ENCODE peak calls at places on chromosomes 7 and 10, in eight cellular contexts. One of them, this sample, is unnamed.
A peak's percentile ranks its signal among the peaks of the same experiment; 100 is the strongest.

GRCh38 chr10:60726253-60726652 is 52.0 kb upstream of the CDK1 start:
- DNase-seq in fibroblast of lung: no peak
- DNase-seq in coronary artery: no peak
- DNase-seq in esophagus muscularis mucosa: no peak
- DNase-seq in MM.1S: no peak
- DNase-seq in GM10248: no peak
- DNase-seq in spleen: no peak
- DNase-seq in lung: no peak
- DNase-seq in this sample: no peak

GRCh38 chr10:29841724-29842649 is 207.2 kb upstream of the SVIL start:
- DNase-seq in fibroblast of lung: peak; percentile 67
- DNase-seq in spleen: no peak
- DNase-seq in esophagus muscularis mucosa: no peak
- DNase-seq in MM.1S: no peak
- DNase-seq in coronary artery: peak; percentile 81
- DNase-seq in GM10248: no peak
- DNase-seq in lung: peak; percentile 54
- DNase-seq in this sample: no peak

GRCh38 chr10:16887565-16887964 is 70.3 kb upstream of the RSU1 start:
- DNase-seq in esophagus muscularis mucosa: no peak
- DNase-seq in coronary artery: no peak
- DNase-seq in MM.1S: no peak
- DNase-seq in lung: no peak
- DNase-seq in GM10248: no peak
- DNase-seq in fibroblast of lung: peak; percentile 81
- DNase-seq in spleen: no peak
- DNase-seq in this sample: no peak

GRCh38 chr7:105874055-105874454 is 2.3 kb downstream of the ATXN7L1 start:
- DNase-seq in GM10248: no peak
- DNase-seq in coronary artery: no peak
- DNase-seq in esophagus muscularis mucosa: no peak
- DNase-seq in spleen: no peak
- DNase-seq in fibroblast of lung: no peak
- DNase-seq in MM.1S: no peak
- DNase-seq in lung: no peak
- DNase-seq in this sample: no peak

GRCh38 chr7:38574121-38574520 is 57.1 kb downstream of the AMPH start:
- DNase-seq in fibroblast of lung: peak; percentile 62
- DNase-seq in coronary artery: no peak
- DNase-seq in spleen: no peak
- DNase-seq in lung: no peak
- DNase-seq in GM10248: no peak
- DNase-seq in MM.1S: no peak
- DNase-seq in esophagus muscularis mucosa: no peak
- DNase-seq in this sample: no peak

GRCh38 chr7:50164552-50165220 is 71.6 kb upstream of the ZPBP start:
- DNase-seq in fibroblast of lung: no peak
- DNase-seq in esophagus muscularis mucosa: peak; percentile 55
- DNase-seq in lung: no peak
- DNase-seq in spleen: no peak
- DNase-seq in GM10248: no peak
- DNase-seq in MM.1S: no peak
- DNase-seq in coronary artery: no peak
- DNase-seq in this sample: no peak

GRCh38 chr10:113100299-113100680 is 150.2 kb downstream of the TCF7L2 start:
- DNase-seq in spleen: no peak
- DNase-seq in esophagus muscularis mucosa: no peak
- DNase-seq in GM10248: no peak
- DNase-seq in lung: no peak
- DNase-seq in fibroblast of lung: no peak
- DNase-seq in MM.1S: no peak
- DNase-seq in coronary artery: no peak
- DNase-seq in this sample: no peak

GRCh38 chr10:43203491-43204393 is 63.1 kb downstream of the RASGEF1A start:
- DNase-seq in MM.1S: no peak
- DNase-seq in esophagus muscularis mucosa: no peak
- DNase-seq in lung: no peak
- DNase-seq in fibroblast of lung: no peak
- DNase-seq in spleen: peak; percentile 85
- DNase-seq in GM10248: no peak
- DNase-seq in coronary artery: no peak
- DNase-seq in this sample: peak; percentile 18

GRCh38 chr7:158646766-158647474 is 57.7 kb downstream of the NCAPG2 start:
- DNase-seq in GM10248: no peak
- DNase-seq in esophagus muscularis mucosa: no peak
- DNase-seq in fibroblast of lung: no peak
- DNase-seq in lung: no peak
- DNase-seq in MM.1S: peak; percentile 30
- DNase-seq in spleen: no peak
- DNase-seq in coronary artery: no peak
- DNase-seq in this sample: no peak

GRCh38 chr7:106767498-106768323 is 97.4 kb upstream of the PIK3CG start:
- DNase-seq in GM10248: no peak
- DNase-seq in MM.1S: peak; percentile 93
- DNase-seq in lung: no peak
- DNase-seq in fibroblast of lung: peak; percentile 41
- DNase-seq in esophagus muscularis mucosa: no peak
- DNase-seq in coronary artery: no peak
- DNase-seq in spleen: no peak
- DNase-seq in this sample: no peak

GRCh38 chr10:79059859-79060379 is 8.8 kb upstream of the ZMIZ1 start:
- DNase-seq in GM10248: no peak
- DNase-seq in fibroblast of lung: no peak
- DNase-seq in lung: no peak
- DNase-seq in esophagus muscularis mucosa: no peak
- DNase-seq in spleen: peak; percentile 33
- DNase-seq in coronary artery: peak; percentile 65
- DNase-seq in MM.1S: no peak
- DNase-seq in this sample: no peak

GRCh38 chr10:43273543-43273942 is 6.7 kb upstream of the RASGEF1A start:
- DNase-seq in coronary artery: peak; percentile 60
- DNase-seq in fibroblast of lung: no peak
- DNase-seq in GM10248: no peak
- DNase-seq in MM.1S: no peak
- DNase-seq in lung: no peak
- DNase-seq in esophagus muscularis mucosa: no peak
- DNase-seq in spleen: peak; percentile 58
- DNase-seq in this sample: no peak

GRCh38 chr10:108090476-108091215 is 926.1 kb upstream of the SORCS1 start:
- DNase-seq in MM.1S: no peak
- DNase-seq in coronary artery: no peak
- DNase-seq in esophagus muscularis mucosa: no peak
- DNase-seq in spleen: peak; percentile 55
- DNase-seq in fibroblast of lung: no peak
- DNase-seq in GM10248: no peak
- DNase-seq in lung: no peak
- DNase-seq in this sample: no peak

GRCh38 chr10:3485287-3485686 is 299.7 kb downstream of the KLF6 start:
- DNase-seq in fibroblast of lung: no peak
- DNase-seq in lung: no peak
- DNase-seq in MM.1S: no peak
- DNase-seq in esophagus muscularis mucosa: no peak
- DNase-seq in spleen: no peak
- DNase-seq in coronary artery: no peak
- DNase-seq in GM10248: no peak
- DNase-seq in this sample: no peak

GRCh38 chr10:3482200-3482993 is 302.6 kb downstream of the KLF6 start:
- DNase-seq in MM.1S: no peak
- DNase-seq in coronary artery: peak; percentile 80
- DNase-seq in spleen: no peak
- DNase-seq in esophagus muscularis mucosa: no peak
- DNase-seq in fibroblast of lung: peak; percentile 96
- DNase-seq in lung: peak; percentile 56
- DNase-seq in GM10248: peak; percentile 43
- DNase-seq in this sample: no peak

GRCh38 chr10:3484306-3485187 is 300.5 kb downstream of the KLF6 start:
- DNase-seq in spleen: no peak
- DNase-seq in lung: no peak
- DNase-seq in coronary artery: no peak
- DNase-seq in esophagus muscularis mucosa: no peak
- DNase-seq in fibroblast of lung: peak; percentile 33
- DNase-seq in GM10248: peak; percentile 48
- DNase-seq in MM.1S: no peak
- DNase-seq in this sample: no peak

GRCh38 chr10:3487228-3487627 is 297.8 kb downstream of the KLF6 start:
- DNase-seq in GM10248: no peak
- DNase-seq in coronary artery: no peak
- DNase-seq in MM.1S: no peak
- DNase-seq in fibroblast of lung: no peak
- DNase-seq in spleen: no peak
- DNase-seq in lung: no peak
- DNase-seq in esophagus muscularis mucosa: no peak
- DNase-seq in this sample: no peak

DNA sequence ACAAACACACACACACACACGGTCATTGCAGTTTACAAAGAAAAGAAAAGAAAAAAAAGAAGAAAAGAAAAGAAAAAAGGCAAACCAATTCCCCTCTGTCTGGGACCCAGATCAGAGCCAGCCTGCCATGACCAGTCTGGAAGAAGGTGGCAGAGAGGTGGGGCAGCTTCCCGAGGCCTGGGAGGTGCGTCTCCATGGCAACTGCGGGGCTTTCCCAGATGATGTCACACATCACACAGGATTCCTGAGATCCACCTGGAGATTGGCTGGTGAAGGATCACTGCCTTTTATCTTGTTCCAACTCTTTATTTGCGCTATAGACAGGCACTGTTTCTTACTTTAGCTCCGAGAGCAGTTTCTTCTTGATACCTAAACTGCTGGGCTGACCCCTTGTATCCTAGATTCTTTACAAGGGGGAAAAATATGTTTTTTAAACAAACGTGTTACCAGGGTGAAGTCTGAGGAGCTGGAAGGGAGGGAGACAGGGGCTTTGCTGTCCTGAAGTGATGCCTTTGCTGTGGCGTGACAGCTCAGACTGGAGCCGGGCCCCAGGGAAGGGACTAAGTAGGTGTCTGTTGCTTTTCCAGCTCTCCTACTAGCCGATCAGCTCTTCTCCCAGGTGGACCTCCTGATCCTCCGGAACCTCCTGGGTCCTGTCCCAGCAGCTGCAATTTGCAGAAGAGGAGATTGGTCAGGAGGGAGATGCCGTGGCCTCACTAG is 298.5 kb downstream of the KLF6 start:
- DNase-seq in GM10248: no peak
- DNase-seq in esophagus muscularis mucosa: no peak
- DNase-seq in MM.1S: no peak
- DNase-seq in coronary artery: no peak
- DNase-seq in fibroblast of lung: peak; percentile 72
- DNase-seq in spleen: no peak
- DNase-seq in lung: peak; percentile 79
- DNase-seq in this sample: no peak
- TF ChIP-seq CTCF in GM10248: no peak
- TF ChIP-seq CTCF in esophagus muscularis mucosa: no peak
- TF ChIP-seq CTCF in MM.1S: no peak
- TF ChIP-seq CTCF in coronary artery: no peak
- TF ChIP-seq CTCF in fibroblast of lung: no peak
- TF ChIP-seq CTCF in spleen: no peak
- TF ChIP-seq CTCF in lung: no peak
- TF ChIP-seq CTCF in this sample: no peak

DNA sequence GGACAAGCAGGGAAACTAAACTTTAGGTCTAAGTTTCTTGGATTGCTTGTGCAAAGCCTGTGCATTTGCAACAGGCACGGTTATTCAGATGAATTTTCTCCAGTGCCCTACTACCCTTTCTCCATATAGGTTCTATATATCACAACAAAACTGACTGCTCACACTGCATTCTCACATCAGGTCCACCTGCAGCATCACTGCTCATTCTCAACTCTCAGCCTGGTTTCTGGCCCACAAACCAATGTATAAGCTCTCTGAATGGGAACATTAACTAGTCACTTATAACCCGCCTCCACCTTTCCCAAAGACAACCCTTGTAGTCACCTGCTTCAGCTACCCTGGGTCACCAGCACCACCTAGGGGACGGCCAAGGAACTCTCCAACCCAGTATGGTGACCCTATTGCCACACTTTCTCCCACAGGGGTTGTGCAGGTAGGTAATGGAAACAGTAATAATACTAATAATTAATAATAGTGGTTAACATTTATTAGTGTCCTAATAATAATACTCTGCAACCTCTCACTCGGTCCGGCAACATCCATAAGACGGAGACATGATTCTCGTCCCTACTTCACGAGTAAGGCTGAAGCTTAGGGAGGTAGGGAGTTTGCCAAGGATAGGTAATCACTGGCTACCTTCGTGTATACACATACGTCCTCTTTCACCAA is 97.3 kb downstream of the CLEC2L start:
- DNase-seq in esophagus muscularis mucosa: no peak
- DNase-seq in lung: peak; percentile 37
- DNase-seq in coronary artery: no peak
- DNase-seq in MM.1S: peak; percentile 30
- DNase-seq in GM10248: peak; percentile 60
- DNase-seq in spleen: no peak
- DNase-seq in fibroblast of lung: no peak
- DNase-seq in this sample: no peak
- TF ChIP-seq CTCF in esophagus muscularis mucosa: peak; percentile 32
- TF ChIP-seq CTCF in lung: peak; percentile 26
- TF ChIP-seq CTCF in coronary artery: no peak
- TF ChIP-seq CTCF in MM.1S: peak; percentile 79
- TF ChIP-seq CTCF in GM10248: peak; percentile 52
- TF ChIP-seq CTCF in spleen: no peak
- TF ChIP-seq CTCF in fibroblast of lung: peak; percentile 55
- TF ChIP-seq CTCF in this sample: no peak

DNA sequence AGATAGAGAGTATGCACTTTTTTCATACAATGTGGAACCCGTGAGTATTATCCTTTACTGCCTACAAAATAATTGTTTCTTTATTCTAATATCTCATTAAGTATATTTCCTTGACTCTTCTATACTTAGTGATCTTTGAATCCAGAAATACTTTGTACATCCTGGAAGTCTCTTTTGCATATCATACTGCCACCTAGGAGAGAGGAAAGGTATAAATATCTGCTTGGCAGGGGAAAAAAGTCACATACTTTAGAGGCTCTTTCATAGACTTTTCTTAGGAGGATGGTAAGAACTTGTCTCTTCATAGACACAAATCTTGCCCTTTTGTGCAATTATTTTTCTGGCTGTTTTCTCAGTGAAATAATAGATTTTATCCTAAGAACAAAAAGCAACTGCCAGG is 436.0 kb downstream of the PAXIP1 start:
- DNase-seq in GM10248: no peak
- DNase-seq in coronary artery: no peak
- DNase-seq in esophagus muscularis mucosa: no peak
- DNase-seq in spleen: no peak
- DNase-seq in MM.1S: no peak
- DNase-seq in fibroblast of lung: peak; percentile 6
- DNase-seq in lung: no peak
- DNase-seq in this sample: no peak
- TF ChIP-seq CTCF in GM10248: no peak
- TF ChIP-seq CTCF in coronary artery: no peak
- TF ChIP-seq CTCF in esophagus muscularis mucosa: no peak
- TF ChIP-seq CTCF in spleen: no peak
- TF ChIP-seq CTCF in MM.1S: peak; percentile 32
- TF ChIP-seq CTCF in fibroblast of lung: no peak
- TF ChIP-seq CTCF in lung: no peak
- TF ChIP-seq CTCF in this sample: no peak

DNA sequence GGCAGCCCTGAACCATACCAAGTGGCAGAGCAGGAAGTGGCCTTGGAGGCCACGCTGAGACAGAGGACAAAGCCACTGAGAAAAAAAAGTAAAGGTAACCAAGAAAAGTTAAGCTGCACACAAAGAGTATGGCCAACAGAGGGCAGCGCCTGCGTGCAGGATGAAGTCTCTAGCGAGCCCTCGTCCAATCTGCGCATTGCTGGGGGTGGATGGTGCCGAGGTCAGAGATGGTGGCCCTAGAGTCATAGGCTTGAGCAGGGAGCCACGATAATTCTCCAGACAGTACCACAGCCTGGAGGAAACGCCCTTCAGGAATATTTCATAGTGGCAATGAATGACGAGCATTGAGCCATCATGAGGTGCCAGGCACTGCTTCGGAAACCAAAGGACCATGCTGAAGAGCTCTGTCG is 9.7 kb downstream of the ATP6V0E2 start:
- DNase-seq in GM10248: peak; percentile 70
- DNase-seq in spleen: no peak
- DNase-seq in coronary artery: peak; percentile 69
- DNase-seq in esophagus muscularis mucosa: peak; percentile 91
- DNase-seq in fibroblast of lung: no peak
- DNase-seq in MM.1S: peak; percentile 44
- DNase-seq in lung: peak; percentile 65
- DNase-seq in this sample: peak; percentile 25
- TF ChIP-seq CTCF in GM10248: peak; percentile 71
- TF ChIP-seq CTCF in spleen: peak; percentile 19
- TF ChIP-seq CTCF in coronary artery: peak; percentile 63
- TF ChIP-seq CTCF in esophagus muscularis mucosa: peak; percentile 60
- TF ChIP-seq CTCF in fibroblast of lung: peak; percentile 68
- TF ChIP-seq CTCF in MM.1S: peak; percentile 57
- TF ChIP-seq CTCF in lung: peak; percentile 46
- TF ChIP-seq CTCF in this sample: no peak